ENCODE peak calls at places on chromosomes 16 and 17, in four cellular contexts. One of them, this sample, is unnamed.

GRCh38 chr16:22805326-22805725 is 8.6 kb upstream of the HS3ST2 start:
- DNase-seq in HFFc6: no peak
- DNase-seq in body of pancreas: no peak
- DNase-seq in A549: no peak
- DNase-seq in this sample: no peak

GRCh38 chr17:48814504-48814903 is 2.5 kb downstream of the TTLL6 start:
- DNase-seq in body of pancreas: peak; percentile 57
- DNase-seq in A549: peak; percentile 97
- DNase-seq in HFFc6: peak; percentile 17
- DNase-seq in this sample: no peak

GRCh38 chr16:17529982-17530760 is 59.4 kb upstream of the XYLT1 start:
- DNase-seq in A549: no peak
- DNase-seq in HFFc6: no peak
- DNase-seq in body of pancreas: no peak
- DNase-seq in this sample: no peak

GRCh38 chr17:17883801-17884200 is 47.0 kb upstream of the SREBF1 start:
- DNase-seq in HFFc6: no peak
- DNase-seq in A549: no peak
- DNase-seq in body of pancreas: no peak
- DNase-seq in this sample: no peak

GRCh38 chr16:62913333-62913732 is 877.1 kb upstream of the CDH8 start:
- DNase-seq in body of pancreas: no peak
- DNase-seq in HFFc6: no peak
- DNase-seq in A549: no peak
- DNase-seq in this sample: no peak

GRCh38 chr17:47615766-47616424 is 33.8 kb upstream of the KPNB1 start:
- DNase-seq in A549: peak; percentile 41
- DNase-seq in body of pancreas: no peak
- DNase-seq in HFFc6: peak; percentile 50
- DNase-seq in this sample: no peak

GRCh38 chr17:7916799-7917198 is 710 bp upstream of the RNF227 start:
- DNase-seq in A549: no peak
- DNase-seq in HFFc6: peak; percentile 61
- DNase-seq in body of pancreas: peak; percentile 11
- DNase-seq in this sample: no peak

GRCh38 chr16:81910366-81910885 is 100.8 kb downstream of the SDR42E1 start:
- DNase-seq in A549: no peak
- DNase-seq in HFFc6: no peak
- DNase-seq in body of pancreas: no peak
- DNase-seq in this sample: no peak

GRCh38 chr17:5533486-5534315 is 47.3 kb downstream of the MIS12 start:
- DNase-seq in HFFc6: no peak
- DNase-seq in A549: no peak
- DNase-seq in body of pancreas: no peak
- DNase-seq in this sample: no peak

GRCh38 chr17:78492116-78492799 is 84.9 kb downstream of the DNAH17 start:
- DNase-seq in body of pancreas: no peak
- DNase-seq in A549: no peak
- DNase-seq in HFFc6: no peak
- DNase-seq in this sample: no peak

GRCh38 chr16:71916397-71916920 is 21.1 kb downstream of the IST1 start:
- DNase-seq in HFFc6: no peak
- DNase-seq in body of pancreas: no peak
- DNase-seq in A549: no peak
- DNase-seq in this sample: no peak

GRCh38 chr17:19867654-19868395 is at the start of gene ULK2:
- DNase-seq in A549: peak; percentile 52
- DNase-seq in body of pancreas: peak; percentile 51
- DNase-seq in HFFc6: peak; percentile 6
- DNase-seq in this sample: no peak

GRCh38 chr16:6125483-6126259 is 1028.1 kb upstream of the EEF2KMT start:
- DNase-seq in A549: no peak
- DNase-seq in HFFc6: peak; percentile 83
- DNase-seq in body of pancreas: no peak
- DNase-seq in this sample: no peak

GRCh38 chr16:10601444-10602401 is 21.3 kb upstream of the EMP2 start:
- DNase-seq in HFFc6: no peak
- DNase-seq in body of pancreas: no peak
- DNase-seq in A549: no peak
- DNase-seq in this sample: no peak

GRCh38 chr16:22813946-22814325 is at the start of gene HS3ST2:
- DNase-seq in body of pancreas: peak; percentile 12
- DNase-seq in HFFc6: no peak
- DNase-seq in A549: no peak
- DNase-seq in this sample: no peak

GRCh38 chr16:16041196-16041892 is 91.9 kb downstream of the ABCC1 start:
- DNase-seq in HFFc6: no peak
- DNase-seq in body of pancreas: no peak
- DNase-seq in A549: no peak
- DNase-seq in this sample: no peak

GRCh38 chr17:4087911-4088693 is 54.7 kb downstream of the ZZEF1 start:
- DNase-seq in A549: no peak
- DNase-seq in body of pancreas: no peak
- DNase-seq in HFFc6: peak; percentile 62
- DNase-seq in this sample: no peak

GRCh38 chr16:74749291-74750055 is 25.1 kb downstream of the FA2H start:
- DNase-seq in body of pancreas: no peak
- DNase-seq in A549: no peak
- DNase-seq in HFFc6: no peak
- DNase-seq in this sample: no peak

GRCh38 chr17:62614142-62614541 is 13.3 kb upstream of the MRC2 start:
- DNase-seq in HFFc6: peak; percentile 78
- DNase-seq in body of pancreas: no peak
- DNase-seq in A549: no peak
- DNase-seq in this sample: no peak

GRCh38 chr16:29126621-29127020 is 141.8 kb downstream of the LAT start:
- DNase-seq in body of pancreas: no peak
- DNase-seq in A549: no peak
- DNase-seq in HFFc6: no peak
- DNase-seq in this sample: no peak

GRCh38 chr17:9612016-9612415 is 33.3 kb upstream of the USP43 start:
- DNase-seq in A549: no peak
- DNase-seq in HFFc6: no peak
- DNase-seq in body of pancreas: no peak
- DNase-seq in this sample: no peak

GRCh38 chr17:32323784-32324590 is 18.0 kb downstream of the C17orf75 start:
- DNase-seq in A549: no peak
- DNase-seq in body of pancreas: peak; percentile 54
- DNase-seq in HFFc6: no peak
- DNase-seq in this sample: no peak

GRCh38 chr16:80433617-80434016 is 107.2 kb upstream of the DYNLRB2 start:
- DNase-seq in A549: no peak
- DNase-seq in body of pancreas: no peak
- DNase-seq in HFFc6: no peak
- DNase-seq in this sample: no peak

DNA sequence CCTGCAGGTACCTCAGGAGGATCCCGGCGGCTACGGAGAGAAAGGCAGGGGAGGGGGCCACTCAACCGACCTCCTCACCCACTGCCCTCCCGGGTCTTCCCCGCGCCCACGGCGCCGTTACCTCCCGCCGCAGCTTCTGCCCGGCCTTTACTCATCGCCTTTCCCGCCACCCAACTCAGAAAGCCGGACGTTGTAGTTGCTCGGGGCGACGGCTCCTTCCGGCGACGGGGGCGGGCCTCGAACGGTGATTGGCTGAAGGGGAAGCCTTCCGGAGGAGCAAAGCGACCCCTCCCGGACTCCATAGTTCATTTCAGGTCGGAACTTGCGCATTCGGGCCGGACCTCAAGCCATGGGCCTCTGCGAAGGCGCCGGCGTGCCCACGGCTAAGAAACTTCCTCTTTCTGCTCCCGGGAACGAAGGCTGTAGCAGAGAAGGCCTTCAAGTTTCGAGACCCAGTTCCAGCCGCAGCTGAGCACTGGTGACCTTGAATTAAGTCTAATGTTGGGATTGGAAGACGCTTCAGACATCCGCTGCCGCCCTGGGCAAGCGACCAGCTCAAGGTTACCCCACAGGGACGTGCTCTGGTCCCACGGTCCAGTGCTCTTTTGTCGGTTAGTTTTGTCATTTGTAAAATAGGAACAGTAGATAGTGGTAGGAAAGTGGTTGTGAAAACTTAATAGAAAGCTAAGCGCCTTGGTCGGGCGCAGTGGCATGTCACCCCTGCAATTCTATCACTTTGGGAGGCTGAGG is at the start of gene PSMC3IP:
- DNase-seq in body of pancreas: peak; percentile 96
- DNase-seq in A549: peak; percentile 99
- DNase-seq in HFFc6: peak; percentile 93
- DNase-seq in this sample: peak; percentile 82
- TF ChIP-seq CTCF in body of pancreas: peak; percentile 49
- TF ChIP-seq CTCF in A549: peak; percentile 37
- TF ChIP-seq CTCF in HFFc6: peak; percentile 59
- TF ChIP-seq CTCF in this sample: no peak

GRCh38 chr17:44200478-44201155 is 933 bp upstream of the ATXN7L3 start:
- DNase-seq in A549: no peak
- DNase-seq in HFFc6: no peak
- DNase-seq in body of pancreas: no peak
- DNase-seq in this sample: no peak
- TF ChIP-seq CTCF in A549: no peak
- TF ChIP-seq CTCF in HFFc6: no peak
- TF ChIP-seq CTCF in body of pancreas: no peak
- TF ChIP-seq CTCF in this sample: no peak

GRCh38 chr17:64611374-64611773 is 50.7 kb downstream of the SMURF2 start:
- DNase-seq in HFFc6: no peak
- DNase-seq in A549: no peak
- DNase-seq in body of pancreas: no peak
- DNase-seq in this sample: no peak
- TF ChIP-seq CTCF in HFFc6: no peak
- TF ChIP-seq CTCF in A549: no peak
- TF ChIP-seq CTCF in body of pancreas: no peak
- TF ChIP-seq CTCF in this sample: no peak

GRCh38 chr17:996554-997344 is at the start of gene TIMM22:
- DNase-seq in A549: peak; percentile 98
- DNase-seq in HFFc6: peak; percentile 93
- DNase-seq in body of pancreas: peak; percentile 94
- DNase-seq in this sample: peak; percentile 69
- TF ChIP-seq CTCF in A549: peak; percentile 97
- TF ChIP-seq CTCF in HFFc6: peak; percentile 92
- TF ChIP-seq CTCF in body of pancreas: peak; percentile 99
- TF ChIP-seq CTCF in this sample: no peak

GRCh38 chr17:37541880-37542675 is 52.4 kb downstream of the DUSP14 start:
- DNase-seq in A549: no peak
- DNase-seq in body of pancreas: no peak
- DNase-seq in HFFc6: peak; percentile 16
- DNase-seq in this sample: no peak

GRCh38 chr17:37543527-37544122 is 53.9 kb downstream of the DUSP14 start:
- DNase-seq in HFFc6: no peak
- DNase-seq in A549: no peak
- DNase-seq in body of pancreas: no peak
- DNase-seq in this sample: no peak

GRCh38 chr17:37535906-37536305 is 46.2 kb downstream of the DUSP14 start:
- DNase-seq in body of pancreas: no peak
- DNase-seq in HFFc6: no peak
- DNase-seq in A549: no peak
- DNase-seq in this sample: no peak

DNA sequence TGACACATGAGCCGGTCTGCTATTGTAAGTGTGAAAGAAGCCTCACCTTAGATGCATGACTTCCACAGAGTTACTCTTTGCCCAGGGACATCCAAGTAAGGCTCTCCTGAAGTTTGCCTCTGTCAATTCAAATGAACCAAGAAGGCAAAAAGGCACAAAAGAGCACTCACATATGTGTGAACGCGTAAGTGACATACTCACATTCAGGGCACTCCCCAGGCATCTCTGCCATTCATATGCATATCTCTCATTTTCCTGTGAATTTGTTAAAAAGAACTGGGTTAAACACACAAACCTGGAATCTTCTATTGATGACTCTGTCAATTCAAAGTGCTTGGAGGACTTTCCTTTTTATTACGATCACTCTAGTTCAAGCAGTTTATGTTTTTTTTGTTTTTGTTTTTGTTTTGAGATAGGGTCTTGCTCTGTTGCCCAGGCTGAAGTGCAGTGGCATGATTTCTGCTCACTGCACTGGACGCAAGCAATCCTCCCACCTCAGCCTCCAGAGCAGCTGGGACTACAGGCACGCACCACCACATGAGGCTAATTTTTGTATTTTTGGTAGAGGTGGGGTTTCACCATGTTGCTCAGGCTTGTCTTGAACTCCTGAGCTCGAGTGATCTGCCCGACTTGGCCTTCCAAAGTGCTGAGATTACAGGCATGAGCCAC is 49.4 kb downstream of the DUSP14 start:
- DNase-seq in HFFc6: no peak
- DNase-seq in A549: no peak
- DNase-seq in body of pancreas: no peak
- DNase-seq in this sample: no peak
- TF ChIP-seq CTCF in HFFc6: no peak
- TF ChIP-seq CTCF in A549: no peak
- TF ChIP-seq CTCF in body of pancreas: no peak
- TF ChIP-seq CTCF in this sample: no peak

DNA sequence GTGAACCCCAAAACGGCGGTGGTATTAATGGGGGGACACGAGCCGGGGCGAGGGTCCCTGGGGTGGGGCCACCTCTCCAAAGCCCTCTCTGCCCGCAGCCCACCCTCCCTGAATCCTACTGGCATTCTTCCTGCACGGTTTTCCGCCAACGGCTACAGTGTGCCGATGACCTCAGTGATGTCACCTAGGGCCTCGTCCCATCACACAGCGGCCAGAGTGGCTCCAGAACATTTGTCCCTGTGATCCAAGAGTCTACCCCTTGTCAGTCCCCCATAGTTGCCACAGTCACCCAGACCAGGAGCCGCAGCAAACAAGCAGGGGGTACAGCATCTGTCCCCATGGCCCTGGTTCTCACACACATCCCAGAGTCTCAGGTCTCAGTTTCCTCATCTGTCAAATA is 13.9 kb downstream of the ZFPM1 start:
- DNase-seq in A549: no peak
- DNase-seq in body of pancreas: no peak
- DNase-seq in HFFc6: no peak
- DNase-seq in this sample: no peak
- TF ChIP-seq CTCF in A549: no peak
- TF ChIP-seq CTCF in body of pancreas: no peak
- TF ChIP-seq CTCF in HFFc6: no peak
- TF ChIP-seq CTCF in this sample: no peak

GRCh38 chr17:15944720-15945492 is at the start of gene ADORA2B:
- DNase-seq in HFFc6: peak; percentile 17
- DNase-seq in A549: peak; percentile 91
- DNase-seq in body of pancreas: peak; percentile 61
- DNase-seq in this sample: no peak
- TF ChIP-seq CTCF in HFFc6: peak; percentile 71
- TF ChIP-seq CTCF in A549: peak; percentile 71
- TF ChIP-seq CTCF in body of pancreas: peak; percentile 60
- TF ChIP-seq CTCF in this sample: no peak